ENCODE peak calls at places on chromosomes 5 and 9, in five cellular contexts. One of them, this sample, is unnamed.
A peak's percentile ranks its signal among the peaks of the same experiment; 100 is the strongest.

GRCh38 chr5:7745882-7746735 is 104.8 kb downstream of the CFAP90 start:
- DNase-seq in heart right ventricle: peak; percentile 21
- DNase-seq in CD14-positive monocyte: peak; percentile 58
- DNase-seq in body of pancreas: peak; percentile 75
- DNase-seq in psoas muscle: peak; percentile 80
- DNase-seq in this sample: no peak

GRCh38 chr9:137070201-137070905 is at the start of gene SAPCD2:
- DNase-seq in heart right ventricle: peak; percentile 88
- DNase-seq in CD14-positive monocyte: peak; percentile 88
- DNase-seq in body of pancreas: peak; percentile 86
- DNase-seq in psoas muscle: peak; percentile 92
- DNase-seq in this sample: no peak

GRCh38 chr5:103532116-103532734 is 30.4 kb downstream of the NUDT12 start:
- DNase-seq in heart right ventricle: no peak
- DNase-seq in CD14-positive monocyte: no peak
- DNase-seq in body of pancreas: no peak
- DNase-seq in psoas muscle: no peak
- DNase-seq in this sample: no peak

GRCh38 chr5:134149571-134150303 is 27.0 kb downstream of the SKP1 start:
- DNase-seq in heart right ventricle: no peak
- DNase-seq in CD14-positive monocyte: no peak
- DNase-seq in body of pancreas: no peak
- DNase-seq in psoas muscle: peak; percentile 8
- DNase-seq in this sample: no peak

GRCh38 chr9:5633243-5633642 is 4.3 kb downstream of the RIC1 start:
- DNase-seq in heart right ventricle: no peak
- DNase-seq in CD14-positive monocyte: no peak
- DNase-seq in body of pancreas: no peak
- DNase-seq in psoas muscle: no peak
- DNase-seq in this sample: no peak

GRCh38 chr9:134063876-134064450 is 3.9 kb downstream of the BRD3 start:
- DNase-seq in heart right ventricle: no peak
- DNase-seq in CD14-positive monocyte: no peak
- DNase-seq in body of pancreas: no peak
- DNase-seq in psoas muscle: no peak
- DNase-seq in this sample: peak; percentile 72

GRCh38 chr5:38410304-38410990 is 146.0 kb downstream of the LIFR start:
- DNase-seq in heart right ventricle: no peak
- DNase-seq in CD14-positive monocyte: no peak
- DNase-seq in body of pancreas: no peak
- DNase-seq in psoas muscle: no peak
- DNase-seq in this sample: no peak

GRCh38 chr9:109194157-109194556 is 27.1 kb upstream of the FRRS1L start:
- DNase-seq in heart right ventricle: no peak
- DNase-seq in CD14-positive monocyte: no peak
- DNase-seq in body of pancreas: no peak
- DNase-seq in psoas muscle: no peak
- DNase-seq in this sample: no peak

GRCh38 chr9:127966416-127967150 is 14.2 kb downstream of the EEIG1 start:
- DNase-seq in heart right ventricle: no peak
- DNase-seq in CD14-positive monocyte: no peak
- DNase-seq in body of pancreas: peak; percentile 68
- DNase-seq in psoas muscle: no peak
- DNase-seq in this sample: no peak

GRCh38 chr5:72248352-72249032 is 71.5 kb downstream of the MRPS27 start:
- DNase-seq in heart right ventricle: no peak
- DNase-seq in CD14-positive monocyte: no peak
- DNase-seq in body of pancreas: peak; percentile 16
- DNase-seq in psoas muscle: no peak
- DNase-seq in this sample: no peak

GRCh38 chr9:136138566-136138965 is 19.9 kb upstream of the TMEM250 start:
- DNase-seq in heart right ventricle: no peak
- DNase-seq in CD14-positive monocyte: no peak
- DNase-seq in body of pancreas: no peak
- DNase-seq in psoas muscle: no peak
- DNase-seq in this sample: no peak

GRCh38 chr9:94083384-94083783 is 880 bp upstream of the PTPDC1 start:
- DNase-seq in heart right ventricle: no peak
- DNase-seq in CD14-positive monocyte: no peak
- DNase-seq in body of pancreas: no peak
- DNase-seq in psoas muscle: no peak
- DNase-seq in this sample: no peak

GRCh38 chr5:69364414-69364813 is 4.9 kb downstream of the AK6 start:
- DNase-seq in heart right ventricle: no peak
- DNase-seq in CD14-positive monocyte: no peak
- DNase-seq in body of pancreas: no peak
- DNase-seq in psoas muscle: no peak
- DNase-seq in this sample: no peak

GRCh38 chr5:171835066-171835465 is 49.4 kb downstream of the SMIM23 start:
- DNase-seq in heart right ventricle: no peak
- DNase-seq in CD14-positive monocyte: no peak
- DNase-seq in body of pancreas: no peak
- DNase-seq in psoas muscle: no peak
- DNase-seq in this sample: no peak

GRCh38 chr5:112415552-112415951 is 3.5 kb downstream of the EPB41L4A start:
- DNase-seq in heart right ventricle: no peak
- DNase-seq in CD14-positive monocyte: no peak
- DNase-seq in body of pancreas: no peak
- DNase-seq in psoas muscle: no peak
- DNase-seq in this sample: no peak

GRCh38 chr5:93191016-93191415 is 390.0 kb downstream of the NR2F1-AS1 start:
- DNase-seq in heart right ventricle: no peak
- DNase-seq in CD14-positive monocyte: no peak
- DNase-seq in body of pancreas: no peak
- DNase-seq in psoas muscle: no peak
- DNase-seq in this sample: no peak

GRCh38 chr5:34743878-34744277 is 87.8 kb downstream of the RAI14 start:
- DNase-seq in heart right ventricle: no peak
- DNase-seq in CD14-positive monocyte: no peak
- DNase-seq in body of pancreas: no peak
- DNase-seq in psoas muscle: no peak
- DNase-seq in this sample: no peak

GRCh38 chr5:76291305-76292077 is 111.6 kb upstream of the IQGAP2 start:
- DNase-seq in heart right ventricle: no peak
- DNase-seq in CD14-positive monocyte: no peak
- DNase-seq in body of pancreas: peak; percentile 53
- DNase-seq in psoas muscle: no peak
- DNase-seq in this sample: no peak

GRCh38 chr5:154972476-154973080 is 31.7 kb downstream of the MRPL22 start:
- DNase-seq in heart right ventricle: no peak
- DNase-seq in CD14-positive monocyte: no peak
- DNase-seq in body of pancreas: no peak
- DNase-seq in psoas muscle: no peak
- DNase-seq in this sample: no peak

GRCh38 chr9:12166511-12166910 is 526.7 kb upstream of the TYRP1 start:
- DNase-seq in heart right ventricle: no peak
- DNase-seq in CD14-positive monocyte: no peak
- DNase-seq in body of pancreas: no peak
- DNase-seq in psoas muscle: no peak
- DNase-seq in this sample: no peak

GRCh38 chr9:133367221-133367620 is 8.6 kb downstream of the SURF4 start:
- DNase-seq in heart right ventricle: no peak
- DNase-seq in CD14-positive monocyte: no peak
- DNase-seq in body of pancreas: no peak
- DNase-seq in psoas muscle: no peak
- DNase-seq in this sample: no peak

GRCh38 chr9:104118916-104119315 is 24.8 kb downstream of the SMC2 start:
- DNase-seq in heart right ventricle: no peak
- DNase-seq in CD14-positive monocyte: no peak
- DNase-seq in body of pancreas: no peak
- DNase-seq in psoas muscle: no peak
- DNase-seq in this sample: no peak

GRCh38 chr9:131627846-131628820 is 82.8 kb downstream of the PRRT1B start:
- DNase-seq in heart right ventricle: no peak
- DNase-seq in CD14-positive monocyte: peak; percentile 95
- DNase-seq in body of pancreas: peak; percentile 96
- DNase-seq in psoas muscle: peak; percentile 90
- DNase-seq in this sample: no peak

GRCh38 chr9:127204771-127205470 is 59.7 kb upstream of the GARNL3 start:
- DNase-seq in heart right ventricle: no peak
- DNase-seq in CD14-positive monocyte: no peak
- DNase-seq in body of pancreas: no peak
- DNase-seq in psoas muscle: peak; percentile 88
- DNase-seq in this sample: peak; percentile 83

GRCh38 chr9:81613002-81613750 is 76.2 kb downstream of the TLE1 start:
- DNase-seq in heart right ventricle: peak; percentile 60
- DNase-seq in CD14-positive monocyte: no peak
- DNase-seq in body of pancreas: no peak
- DNase-seq in psoas muscle: peak; percentile 79
- DNase-seq in this sample: no peak

GRCh38 chr9:78668148-78668825 is 371.4 kb downstream of the PSAT1 start:
- DNase-seq in heart right ventricle: no peak
- DNase-seq in CD14-positive monocyte: no peak
- DNase-seq in body of pancreas: no peak
- DNase-seq in psoas muscle: no peak
- DNase-seq in this sample: no peak

GRCh38 chr9:32423371-32423770 is 38.9 kb downstream of the ACO1 start:
- DNase-seq in heart right ventricle: no peak
- DNase-seq in CD14-positive monocyte: no peak
- DNase-seq in body of pancreas: no peak
- DNase-seq in psoas muscle: no peak
- DNase-seq in this sample: no peak

GRCh38 chr5:143896471-143896870 is 84.5 kb downstream of the HMHB1 start:
- DNase-seq in heart right ventricle: no peak
- DNase-seq in CD14-positive monocyte: no peak
- DNase-seq in body of pancreas: no peak
- DNase-seq in psoas muscle: no peak
- DNase-seq in this sample: no peak

GRCh38 chr5:1161108-1161831 is 40.1 kb upstream of the SLC6A19 start:
- DNase-seq in heart right ventricle: peak; percentile 4
- DNase-seq in CD14-positive monocyte: no peak
- DNase-seq in body of pancreas: peak; percentile 56
- DNase-seq in psoas muscle: no peak
- DNase-seq in this sample: no peak

GRCh38 chr5:67287795-67288194 is 91.2 kb upstream of the CD180 start:
- DNase-seq in heart right ventricle: no peak
- DNase-seq in CD14-positive monocyte: no peak
- DNase-seq in body of pancreas: no peak
- DNase-seq in psoas muscle: no peak
- DNase-seq in this sample: no peak

GRCh38 chr9:79471577-79472543 is 99.9 kb upstream of the TLE4 start:
- DNase-seq in heart right ventricle: peak; percentile 13
- DNase-seq in CD14-positive monocyte: no peak
- DNase-seq in body of pancreas: peak; percentile 48
- DNase-seq in psoas muscle: peak; percentile 68
- DNase-seq in this sample: no peak

GRCh38 chr5:148730955-148731898 is 76.9 kb upstream of the HTR4 start:
- DNase-seq in heart right ventricle: no peak
- DNase-seq in CD14-positive monocyte: peak; percentile 63
- DNase-seq in body of pancreas: peak; percentile 80
- DNase-seq in psoas muscle: peak; percentile 60
- DNase-seq in this sample: no peak

GRCh38 chr5:148730272-148730954 is 76.1 kb upstream of the HTR4 start:
- DNase-seq in heart right ventricle: no peak
- DNase-seq in CD14-positive monocyte: no peak
- DNase-seq in body of pancreas: no peak
- DNase-seq in psoas muscle: no peak
- DNase-seq in this sample: no peak

GRCh38 chr5:148725675-148726074 is 71.3 kb upstream of the HTR4 start:
- DNase-seq in heart right ventricle: no peak
- DNase-seq in CD14-positive monocyte: no peak
- DNase-seq in body of pancreas: no peak
- DNase-seq in psoas muscle: no peak
- DNase-seq in this sample: no peak

GRCh38 chr5:148732692-148733091 is 78.4 kb upstream of the HTR4 start:
- DNase-seq in heart right ventricle: no peak
- DNase-seq in CD14-positive monocyte: no peak
- DNase-seq in body of pancreas: no peak
- DNase-seq in psoas muscle: no peak
- DNase-seq in this sample: no peak

GRCh38 chr5:148729182-148729581 is 74.9 kb upstream of the HTR4 start:
- DNase-seq in heart right ventricle: no peak
- DNase-seq in CD14-positive monocyte: no peak
- DNase-seq in body of pancreas: no peak
- DNase-seq in psoas muscle: no peak
- DNase-seq in this sample: no peak
- TF ChIP-seq CTCF in heart right ventricle: peak; percentile 26
- TF ChIP-seq CTCF in CD14-positive monocyte: no peak
- TF ChIP-seq CTCF in body of pancreas: no peak
- TF ChIP-seq CTCF in psoas muscle: no peak
- TF ChIP-seq CTCF in this sample: peak; percentile 56

DNA sequence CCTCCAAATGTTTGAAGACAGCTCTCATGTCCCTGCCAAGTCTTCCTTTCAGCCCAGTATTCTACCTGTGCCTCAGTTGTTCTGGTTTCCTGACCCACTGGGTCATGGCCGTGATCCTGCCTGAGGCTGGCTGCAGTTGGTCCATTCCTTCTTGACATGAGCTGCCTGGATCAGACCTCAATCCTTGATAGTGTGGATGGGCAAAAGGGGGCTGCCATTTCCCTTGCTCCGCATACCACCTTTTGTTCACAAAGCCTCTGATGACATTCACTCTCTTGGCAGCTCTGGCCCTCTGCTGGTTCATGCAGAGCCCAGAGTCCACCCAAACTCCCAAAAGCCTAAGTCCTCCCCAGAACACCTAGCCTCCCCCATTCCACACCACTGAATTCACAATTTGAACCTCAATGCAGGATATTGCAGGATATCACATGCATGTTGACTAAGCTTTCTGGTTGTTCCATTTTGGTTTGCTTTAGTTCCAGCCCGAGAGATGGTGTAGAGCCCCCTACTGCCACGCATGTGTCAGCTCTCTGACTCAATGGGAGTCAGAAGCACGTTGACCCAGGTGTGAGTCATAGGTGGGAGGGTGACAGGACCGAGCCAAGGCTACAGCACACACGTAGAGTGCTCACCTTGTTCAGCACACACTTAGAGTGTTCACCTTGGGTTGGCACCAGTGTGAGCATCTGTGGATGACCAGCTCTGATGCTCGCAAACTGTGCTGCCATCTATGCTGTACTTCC is 137.2 kb downstream of the MTX3 start:
- DNase-seq in heart right ventricle: no peak
- DNase-seq in CD14-positive monocyte: no peak
- DNase-seq in body of pancreas: no peak
- DNase-seq in psoas muscle: no peak
- DNase-seq in this sample: no peak
- TF ChIP-seq CTCF in heart right ventricle: no peak
- TF ChIP-seq CTCF in CD14-positive monocyte: no peak
- TF ChIP-seq CTCF in body of pancreas: no peak
- TF ChIP-seq CTCF in psoas muscle: no peak
- TF ChIP-seq CTCF in this sample: no peak

GRCh38 chr5:132495672-132496630 is 5.4 kb upstream of the IRF1 start:
- DNase-seq in heart right ventricle: peak; percentile 94
- DNase-seq in CD14-positive monocyte: peak; percentile 74
- DNase-seq in body of pancreas: peak; percentile 96
- DNase-seq in psoas muscle: peak; percentile 91
- DNase-seq in this sample: no peak
- TF ChIP-seq CTCF in heart right ventricle: no peak
- TF ChIP-seq CTCF in CD14-positive monocyte: no peak
- TF ChIP-seq CTCF in body of pancreas: no peak
- TF ChIP-seq CTCF in psoas muscle: no peak
- TF ChIP-seq CTCF in this sample: peak; percentile 38

GRCh38 chr5:165695796-165696195 is 2190.4 kb downstream of the MAT2B start:
- DNase-seq in heart right ventricle: no peak
- DNase-seq in CD14-positive monocyte: no peak
- DNase-seq in body of pancreas: no peak
- DNase-seq in psoas muscle: no peak
- DNase-seq in this sample: no peak
- TF ChIP-seq CTCF in heart right ventricle: no peak
- TF ChIP-seq CTCF in CD14-positive monocyte: no peak
- TF ChIP-seq CTCF in body of pancreas: no peak
- TF ChIP-seq CTCF in psoas muscle: no peak
- TF ChIP-seq CTCF in this sample: no peak

GRCh38 chr5:115439042-115439441 is 105.5 kb downstream of the FEM1C start:
- DNase-seq in heart right ventricle: no peak
- DNase-seq in CD14-positive monocyte: no peak
- DNase-seq in body of pancreas: no peak
- DNase-seq in psoas muscle: no peak
- DNase-seq in this sample: no peak
- TF ChIP-seq CTCF in heart right ventricle: no peak
- TF ChIP-seq CTCF in CD14-positive monocyte: no peak
- TF ChIP-seq CTCF in body of pancreas: no peak
- TF ChIP-seq CTCF in psoas muscle: no peak
- TF ChIP-seq CTCF in this sample: no peak